ENCODE peak calls at places on chromosomes 4 and X, in eight cellular contexts. G is endothelial cell, V is cardiac fibroblast, B is sigmoid colon, K is kidney, M is psoas muscle, T is A549, D is uterus. N is an unnamed sample.
A peak's percentile ranks its signal among the peaks of the same experiment; 100 is the strongest.

GRCh38 chr4:123649644-123650356 is 253.2 kb downstream of the SPRY1 start:
- DNase-seq in G (no peak), K (no peak), T (peak; percentile 23), M (peak; percentile 22), D (no peak), V (peak; percentile 91), B (peak; percentile 75), N (no peak)

GRCh38 chr4:8097721-8098345 is 60.8 kb downstream of the ABLIM2 start:
- DNase-seq in G (no peak), V (no peak), T (no peak), K (peak; percentile 38), M (no peak), D (no peak), B (no peak), N (no peak)

GRCh38 chrX:100643943-100644587 is at the start of gene SRPX2:
- DNase-seq in B (peak; percentile 85), V (peak; percentile 90), K (no peak), T (peak; percentile 51), D (peak; percentile 74), M (peak; percentile 45), G (no peak), N (no peak)

GRCh38 chrX:20547649-20548051 is 280.9 kb upstream of the RPS6KA3 start:
- DNase-seq in B (no peak), V (peak; percentile 55), D (no peak), T (no peak), M (no peak), K (peak; percentile 75), G (no peak), N (no peak)

GRCh38 chr4:120399846-120400245 is 333.2 kb upstream of the MAD2L1 start:
- DNase-seq in T (no peak), D (no peak), M (no peak), V (no peak), B (no peak), K (no peak), G (no peak), N (no peak)

GRCh38 chr4:138797646-138798045 is 217.9 kb upstream of the NOCT start:
- DNase-seq in V (no peak), G (no peak), M (no peak), K (no peak), D (no peak), T (no peak), B (no peak), N (no peak)

GRCh38 chrX:937391-937790 is 275.1 kb downstream of the CRLF2 start:
- DNase-seq in K (no peak), T (no peak), V (no peak), D (no peak), B (no peak), M (no peak), G (no peak), N (no peak)

GRCh38 chr4:67152976-67153375 is 392.3 kb downstream of the CENPC start:
- DNase-seq in T (no peak), B (no peak), M (no peak), K (no peak), V (no peak), G (no peak), D (no peak), N (no peak)

GRCh38 chrX:34849371-34849770 is 93.2 kb upstream of the FAM47B start:
- DNase-seq in G (no peak), T (no peak), B (no peak), M (no peak), D (no peak), K (no peak), V (peak; percentile 44), N (no peak)

GRCh38 chr4:11404431-11404830 is 24.3 kb downstream of the HS3ST1 start:
- DNase-seq in T (no peak), V (no peak), G (no peak), K (no peak), M (no peak), B (no peak), D (no peak), N (no peak)

GRCh38 chr4:149512489-149512888 is 303.2 kb downstream of the IQCM start:
- DNase-seq in K (no peak), B (no peak), V (peak; percentile 54), D (no peak), T (no peak), M (no peak), G (no peak), N (no peak)

GRCh38 chr4:106454581-106454980 is 86.0 kb upstream of the GIMD1 start:
- DNase-seq in B (no peak), D (no peak), M (no peak), G (no peak), V (no peak), T (no peak), K (no peak), N (no peak)

GRCh38 chr4:107050525-107051135 is 14.5 kb upstream of the DKK2 start:
- DNase-seq in M (no peak), V (peak; percentile 36), K (no peak), T (no peak), D (no peak), B (no peak), G (no peak), N (peak; percentile 2)

GRCh38 chrX:12955882-12956703 is 18.8 kb upstream of the TMSB4X start:
- DNase-seq in G (no peak), T (no peak), M (peak; percentile 49), B (no peak), V (peak; percentile 85), K (peak; percentile 77), D (peak; percentile 56), N (peak; percentile 75)

GRCh38 chr4:87011340-87012034 is 76.7 kb downstream of the AFF1 start:
- DNase-seq in M (no peak), G (no peak), B (no peak), V (peak; percentile 96), D (peak; percentile 57), T (peak; percentile 49), K (no peak), N (peak; percentile 59)

GRCh38 chrX:140354431-140355120 is 150.3 kb downstream of the SOX3 start:
- DNase-seq in B (no peak), M (no peak), V (no peak), D (no peak), K (no peak), T (no peak), G (no peak), N (no peak)

GRCh38 chr4:121980643-121981042 is 28.8 kb upstream of the TRPC3 start:
- DNase-seq in B (no peak), T (no peak), K (no peak), V (no peak), M (no peak), G (no peak), D (no peak), N (no peak)

GRCh38 chr4:58766763-58767162 is 1656.6 kb upstream of the IGFBP7 start:
- DNase-seq in G (no peak), V (no peak), B (no peak), M (no peak), D (no peak), K (no peak), T (no peak), N (no peak)
- TF ChIP-seq CTCF in G (no peak), V (no peak), B (no peak), M (no peak), D (no peak), K (no peak), T (no peak), N (no peak)

GRCh38 chr4:108055787-108056186 is 66.1 kb downstream of the HADH start:
- DNase-seq in M (no peak), B (no peak), K (no peak), V (no peak), D (no peak), T (no peak), G (no peak), N (no peak)

GRCh38 chr4:108060686-108061321 is 71.1 kb downstream of the HADH start:
- DNase-seq in T (no peak), K (no peak), M (no peak), B (no peak), V (no peak), G (no peak), D (no peak), N (no peak)

GRCh38 chr4:108058685-108059440 is 69.2 kb downstream of the HADH start:
- DNase-seq in T (no peak), D (no peak), M (no peak), B (no peak), V (peak; percentile 69), G (no peak), K (no peak), N (no peak)

GRCh38 chr4:108056418-108056817 is 66.7 kb downstream of the HADH start:
- DNase-seq in M (no peak), D (no peak), B (no peak), G (no peak), T (no peak), V (no peak), K (no peak), N (no peak)

GRCh38 chr4:108060164-108060563 is 70.5 kb downstream of the HADH start:
- DNase-seq in D (no peak), K (no peak), B (no peak), M (no peak), T (peak; percentile 6), G (peak; percentile 14), V (peak; percentile 51), N (no peak)
- TF ChIP-seq CTCF in D (no peak), K (no peak), B (no peak), M (peak; percentile 21), T (peak; percentile 25), G (no peak), V (peak; percentile 19), N (peak; percentile 9)

GRCh38 chr4:167379433-167379832 is 145.1 kb upstream of the SPOCK3 start:
- DNase-seq in B (no peak), D (no peak), G (no peak), T (no peak), V (no peak), M (no peak), K (no peak), N (no peak)
- TF ChIP-seq CTCF in B (no peak), D (no peak), G (no peak), T (no peak), V (no peak), M (no peak), K (no peak), N (no peak)

GRCh38 chr4:4504783-4505182 is 37.1 kb downstream of the STX18 start:
- DNase-seq in G (no peak), B (no peak), M (no peak), V (no peak), T (no peak), K (no peak), D (no peak), N (no peak)

GRCh38 chr4:4506961-4507360 is 34.9 kb downstream of the STX18 start:
- DNase-seq in V (no peak), D (peak; percentile 38), M (no peak), B (peak; percentile 71), G (no peak), K (no peak), T (no peak), N (no peak)

GRCh38 chr4:4507403-4507802 is 34.4 kb downstream of the STX18 start:
- DNase-seq in T (no peak), G (no peak), M (no peak), D (no peak), K (no peak), B (peak; percentile 68), V (no peak), N (no peak)

GRCh38 chr4:4509521-4509920 is 32.3 kb downstream of the STX18 start:
- DNase-seq in M (no peak), G (no peak), K (no peak), B (no peak), T (no peak), D (no peak), V (no peak), N (no peak)

DNA sequence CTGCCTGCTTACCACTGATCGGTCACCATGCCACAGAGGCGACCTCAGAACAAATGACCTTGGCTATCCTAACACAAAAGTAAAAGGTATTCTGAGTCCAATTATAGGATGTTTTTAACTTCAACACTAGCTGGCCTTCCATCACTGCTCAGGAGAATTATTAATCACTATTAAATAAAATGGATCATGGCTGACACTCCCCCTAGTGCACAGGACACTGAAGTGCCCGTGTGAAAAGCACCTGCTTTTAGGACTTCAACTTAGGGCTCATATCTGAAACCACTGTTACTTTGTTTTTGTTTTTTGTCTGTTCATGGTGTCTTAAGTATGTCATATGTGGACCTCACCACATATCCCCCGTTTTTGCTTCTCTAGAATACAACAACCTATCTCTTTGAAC is 33.9 kb downstream of the STX18 start:
- DNase-seq in T (peak; percentile 9), M (no peak), G (no peak), D (no peak), K (no peak), B (no peak), V (peak; percentile 22), N (peak; percentile 17)
- TF ChIP-seq CTCF in T (peak; percentile 30), M (peak; percentile 7), G (peak; percentile 71), D (peak; percentile 10), K (peak; percentile 55), B (peak; percentile 19), V (peak; percentile 51), N (peak; percentile 1)